ENCODE peak calls at places on chromosomes 16 and 17, in eight cellular contexts. One of them, this sample, is unnamed.

GRCh38 chr17:951388-952132 is 28.0 kb downstream of the NXN start:
- DNase-seq in CD8-positive, alpha-beta memory T cell: no peak
- DNase-seq in CD4-positive, alpha-beta memory T cell: no peak
- DNase-seq in iPS-NIHi11: peak; percentile 99
- DNase-seq in T-helper 2 cell: no peak
- DNase-seq in omental fat pad: no peak
- DNase-seq in HS-27A: peak; percentile 63
- DNase-seq in caudate nucleus: no peak
- DNase-seq in this sample: no peak

GRCh38 chr16:86122681-86123342 is 223.8 kb downstream of the IRF8 start:
- DNase-seq in CD8-positive, alpha-beta memory T cell: no peak
- DNase-seq in CD4-positive, alpha-beta memory T cell: no peak
- DNase-seq in iPS-NIHi11: peak; percentile 39
- DNase-seq in T-helper 2 cell: no peak
- DNase-seq in omental fat pad: no peak
- DNase-seq in HS-27A: no peak
- DNase-seq in caudate nucleus: no peak
- DNase-seq in this sample: no peak

GRCh38 chr17:78341559-78342437 is 18.1 kb downstream of the SOCS3 start:
- DNase-seq in CD8-positive, alpha-beta memory T cell: no peak
- DNase-seq in CD4-positive, alpha-beta memory T cell: no peak
- DNase-seq in iPS-NIHi11: peak; percentile 90
- DNase-seq in T-helper 2 cell: no peak
- DNase-seq in omental fat pad: no peak
- DNase-seq in HS-27A: no peak
- DNase-seq in caudate nucleus: no peak
- DNase-seq in this sample: no peak

GRCh38 chr17:66347661-66348604 is 45.5 kb downstream of the PRKCA start:
- DNase-seq in CD8-positive, alpha-beta memory T cell: no peak
- DNase-seq in CD4-positive, alpha-beta memory T cell: no peak
- DNase-seq in iPS-NIHi11: no peak
- DNase-seq in T-helper 2 cell: no peak
- DNase-seq in omental fat pad: no peak
- DNase-seq in HS-27A: no peak
- DNase-seq in caudate nucleus: no peak
- DNase-seq in this sample: no peak

GRCh38 chr16:25827709-25828108 is 135.9 kb downstream of the HS3ST4 start:
- DNase-seq in CD8-positive, alpha-beta memory T cell: no peak
- DNase-seq in CD4-positive, alpha-beta memory T cell: no peak
- DNase-seq in iPS-NIHi11: no peak
- DNase-seq in T-helper 2 cell: no peak
- DNase-seq in omental fat pad: no peak
- DNase-seq in HS-27A: no peak
- DNase-seq in caudate nucleus: no peak
- DNase-seq in this sample: no peak

GRCh38 chr16:27568077-27568476 is 18.1 kb downstream of the KATNIP start:
- DNase-seq in CD8-positive, alpha-beta memory T cell: no peak
- DNase-seq in CD4-positive, alpha-beta memory T cell: no peak
- DNase-seq in iPS-NIHi11: no peak
- DNase-seq in T-helper 2 cell: no peak
- DNase-seq in omental fat pad: no peak
- DNase-seq in HS-27A: no peak
- DNase-seq in caudate nucleus: no peak
- DNase-seq in this sample: no peak

GRCh38 chr17:28747801-28748750 is 4.3 kb downstream of the TRAF4 start:
- DNase-seq in CD8-positive, alpha-beta memory T cell: no peak
- DNase-seq in CD4-positive, alpha-beta memory T cell: no peak
- DNase-seq in iPS-NIHi11: no peak
- DNase-seq in T-helper 2 cell: no peak
- DNase-seq in omental fat pad: no peak
- DNase-seq in HS-27A: no peak
- DNase-seq in caudate nucleus: no peak
- DNase-seq in this sample: no peak

GRCh38 chr17:33014751-33015150 is 23.1 kb downstream of the SPACA3 start:
- DNase-seq in CD8-positive, alpha-beta memory T cell: no peak
- DNase-seq in CD4-positive, alpha-beta memory T cell: no peak
- DNase-seq in iPS-NIHi11: no peak
- DNase-seq in T-helper 2 cell: no peak
- DNase-seq in omental fat pad: no peak
- DNase-seq in HS-27A: no peak
- DNase-seq in caudate nucleus: no peak
- DNase-seq in this sample: no peak

GRCh38 chr17:33686171-33686570 is 393.1 kb upstream of the ASIC2 start:
- DNase-seq in CD8-positive, alpha-beta memory T cell: no peak
- DNase-seq in CD4-positive, alpha-beta memory T cell: no peak
- DNase-seq in iPS-NIHi11: peak; percentile 68
- DNase-seq in T-helper 2 cell: no peak
- DNase-seq in omental fat pad: no peak
- DNase-seq in HS-27A: no peak
- DNase-seq in caudate nucleus: no peak
- DNase-seq in this sample: no peak

GRCh38 chr17:80774146-80774545 is 217.5 kb upstream of the CHMP6 start:
- DNase-seq in CD8-positive, alpha-beta memory T cell: no peak
- DNase-seq in CD4-positive, alpha-beta memory T cell: no peak
- DNase-seq in iPS-NIHi11: no peak
- DNase-seq in T-helper 2 cell: no peak
- DNase-seq in omental fat pad: no peak
- DNase-seq in HS-27A: no peak
- DNase-seq in caudate nucleus: no peak
- DNase-seq in this sample: no peak

GRCh38 chr17:79748296-79749099 is 17.8 kb downstream of the ENPP7 start:
- DNase-seq in CD8-positive, alpha-beta memory T cell: no peak
- DNase-seq in CD4-positive, alpha-beta memory T cell: no peak
- DNase-seq in iPS-NIHi11: peak; percentile 50
- DNase-seq in T-helper 2 cell: no peak
- DNase-seq in omental fat pad: no peak
- DNase-seq in HS-27A: no peak
- DNase-seq in caudate nucleus: no peak
- DNase-seq in this sample: no peak

GRCh38 chr17:54901230-54901847 is 687 bp downstream of the TOM1L1 start:
- DNase-seq in CD8-positive, alpha-beta memory T cell: no peak
- DNase-seq in CD4-positive, alpha-beta memory T cell: no peak
- DNase-seq in iPS-NIHi11: peak; percentile 16
- DNase-seq in T-helper 2 cell: no peak
- DNase-seq in omental fat pad: no peak
- DNase-seq in HS-27A: peak; percentile 51
- DNase-seq in caudate nucleus: no peak
- DNase-seq in this sample: no peak

GRCh38 chr16:27025581-27025980 is 41.1 kb upstream of the C16orf82 start:
- DNase-seq in CD8-positive, alpha-beta memory T cell: no peak
- DNase-seq in CD4-positive, alpha-beta memory T cell: no peak
- DNase-seq in iPS-NIHi11: no peak
- DNase-seq in T-helper 2 cell: no peak
- DNase-seq in omental fat pad: no peak
- DNase-seq in HS-27A: no peak
- DNase-seq in caudate nucleus: no peak
- DNase-seq in this sample: no peak

GRCh38 chr17:29582767-29583166 is 6.7 kb downstream of the GIT1 start:
- DNase-seq in CD8-positive, alpha-beta memory T cell: peak; percentile 39
- DNase-seq in CD4-positive, alpha-beta memory T cell: no peak
- DNase-seq in iPS-NIHi11: no peak
- DNase-seq in T-helper 2 cell: no peak
- DNase-seq in omental fat pad: no peak
- DNase-seq in HS-27A: no peak
- DNase-seq in caudate nucleus: no peak
- DNase-seq in this sample: peak; percentile 78

GRCh38 chr17:50265690-50266306 is 8.5 kb upstream of the TMEM92 start:
- DNase-seq in CD8-positive, alpha-beta memory T cell: no peak
- DNase-seq in CD4-positive, alpha-beta memory T cell: no peak
- DNase-seq in iPS-NIHi11: peak; percentile 11
- DNase-seq in T-helper 2 cell: no peak
- DNase-seq in omental fat pad: no peak
- DNase-seq in HS-27A: no peak
- DNase-seq in caudate nucleus: no peak
- DNase-seq in this sample: no peak

GRCh38 chr17:20158580-20158979 is 149.4 kb downstream of the SPECC1 start:
- DNase-seq in CD8-positive, alpha-beta memory T cell: no peak
- DNase-seq in CD4-positive, alpha-beta memory T cell: no peak
- DNase-seq in iPS-NIHi11: no peak
- DNase-seq in T-helper 2 cell: no peak
- DNase-seq in omental fat pad: no peak
- DNase-seq in HS-27A: no peak
- DNase-seq in caudate nucleus: no peak
- DNase-seq in this sample: no peak

GRCh38 chr17:75511610-75512575 is 3.4 kb downstream of the CASKIN2 start:
- DNase-seq in CD8-positive, alpha-beta memory T cell: no peak
- DNase-seq in CD4-positive, alpha-beta memory T cell: no peak
- DNase-seq in iPS-NIHi11: no peak
- DNase-seq in T-helper 2 cell: no peak
- DNase-seq in omental fat pad: no peak
- DNase-seq in HS-27A: no peak
- DNase-seq in caudate nucleus: no peak
- DNase-seq in this sample: no peak